ENCODE peak calls at places on chromosomes 1 and 21, in four cellular contexts. W, O, X and Z are unnamed samples. For H3K4me1, the result is how much of the 10 kb centered on the place peaks cover.

GRCh38 chr21:31371715-31372114 is 27.7 kb upstream of the TIAM1 start:
- DNase-seq in O (no peak), W (no peak), X (no peak), Z (no peak)

GRCh38 chr1:39250460-39251240 is 46.2 kb downstream of the MACF1 start:
- DNase-seq in X (no peak), O (no peak), W (no peak), Z (no peak)

GRCh38 chr1:39183503-39184353 is 20.8 kb upstream of the MACF1 start:
- DNase-seq in W (no peak), O (no peak), X (peak), Z (peak)

GRCh38 chr1:201026746-201027145 is 3.2 kb upstream of the KIF21B start:
- DNase-seq in X (no peak), W (no peak), O (no peak), Z (no peak)

GRCh38 chr1:205472737-205473565 is 17.1 kb upstream of the BLACAT1 start:
- DNase-seq in O (no peak), W (no peak), X (no peak), Z (no peak)

GRCh38 chr1:53281180-53281579 is 42.9 kb upstream of the MAGOH start:
- DNase-seq in O (no peak), W (no peak), X (no peak), Z (no peak)

GRCh38 chr1:113538225-113538624 is 147.9 kb downstream of the MAGI3 start:
- DNase-seq in O (no peak), X (no peak), W (no peak), Z (no peak)

GRCh38 chr1:75305051-75305450 is 170.9 kb downstream of the LHX8 start:
- DNase-seq in X (no peak), W (no peak), O (no peak), Z (no peak)

GRCh38 chr1:33814166-33814565 is 49.7 kb upstream of the HMGB4 start:
- DNase-seq in X (no peak), O (no peak), W (peak), Z (no peak)

GRCh38 chr1:211609120-211610024 is 30.4 kb upstream of the SLC30A1 start:
- DNase-seq in X (no peak), O (no peak), W (no peak), Z (no peak)

GRCh38 chr1:145823565-145824498 is at the start of the genes POLR3C and RNF115:
- DNase-seq in W (peak), O (peak), X (peak), Z (peak)

GRCh38 chr1:12488666-12489354 is 129.2 kb downstream of the DHRS3 start:
- DNase-seq in X (no peak), O (no peak), W (no peak), Z (no peak)

GRCh38 chr1:116168277-116169032 is 57.3 kb downstream of the MAB21L3 start:
- DNase-seq in O (peak), X (peak), W (peak), Z (peak)

GRCh38 chr1:243364866-243365265 is 109.0 kb downstream of the SDCCAG8 start:
- DNase-seq in W (no peak), X (no peak), O (no peak), Z (no peak)

GRCh38 chr1:175287377-175287776 is 94.8 kb upstream of the KIAA0040 start:
- DNase-seq in O (no peak), W (no peak), X (no peak), Z (no peak)

GRCh38 chr1:94831636-94832035 is 11.5 kb downstream of the SLC44A3 start:
- DNase-seq in W (no peak), O (no peak), X (no peak), Z (no peak)

GRCh38 chr1:3461934-3462275 is 7.4 kb downstream of the ARHGEF16 start:
- DNase-seq in O (no peak), X (no peak), W (no peak), Z (no peak)

GRCh38 chr1:108041360-108042143 is 76.6 kb upstream of the VAV3 start:
- DNase-seq in W (no peak), O (no peak), X (no peak), Z (peak)

GRCh38 chr1:208737922-208738321 is 493.7 kb upstream of the PLXNA2 start:
- DNase-seq in O (no peak), X (no peak), W (no peak), Z (no peak)

GRCh38 chr1:248816042-248816851 is 9.5 kb downstream of the SH3BP5L start:
- DNase-seq in W (peak), X (no peak), O (no peak), Z (no peak)
- H3K4me1 ChIP-seq in W (under half), X (under half), O (under half), Z (under half)

DNA sequence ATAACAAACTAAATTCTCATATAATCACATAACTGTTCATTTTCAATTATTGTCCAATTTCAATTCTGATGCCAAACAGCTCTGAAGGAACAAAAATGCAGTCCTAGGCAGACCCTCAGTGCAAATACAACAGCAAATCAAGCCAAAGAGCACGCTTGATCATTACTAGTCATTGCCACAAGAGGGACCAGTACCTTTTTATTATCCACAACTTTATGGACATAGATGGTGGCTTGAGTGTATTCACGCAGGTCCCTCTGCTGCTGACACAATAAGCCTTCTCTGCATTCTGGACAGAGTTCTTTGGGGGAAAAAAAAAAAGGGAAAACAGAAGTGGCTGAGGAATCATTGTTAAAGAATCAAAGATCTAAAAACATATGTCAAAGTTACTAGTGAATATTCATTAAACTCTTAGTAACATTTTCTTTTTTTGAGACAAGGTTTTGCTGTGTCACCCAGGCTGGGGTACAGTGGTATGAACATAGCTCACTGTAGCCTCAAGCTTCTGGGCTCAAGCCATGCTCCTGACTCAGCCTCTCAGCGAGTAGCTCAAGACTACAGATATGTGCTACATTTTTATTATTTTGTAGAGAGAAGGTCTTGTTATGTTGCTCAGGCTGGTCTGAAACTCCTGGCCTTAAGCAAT is 34.3 kb upstream of the RAP1GAP start:
- DNase-seq in X (no peak), O (no peak), W (no peak), Z (no peak)
- H3K4me1 ChIP-seq in X (under half), O (under half), W (under half), Z (under half)

GRCh38 chr1:9165396-9165795 is 36.5 kb upstream of the GPR157 start:
- DNase-seq in W (no peak), O (no peak), X (no peak), Z (no peak)
- H3K4me1 ChIP-seq in W (under half), O (under half), X (under half), Z (under half)

DNA sequence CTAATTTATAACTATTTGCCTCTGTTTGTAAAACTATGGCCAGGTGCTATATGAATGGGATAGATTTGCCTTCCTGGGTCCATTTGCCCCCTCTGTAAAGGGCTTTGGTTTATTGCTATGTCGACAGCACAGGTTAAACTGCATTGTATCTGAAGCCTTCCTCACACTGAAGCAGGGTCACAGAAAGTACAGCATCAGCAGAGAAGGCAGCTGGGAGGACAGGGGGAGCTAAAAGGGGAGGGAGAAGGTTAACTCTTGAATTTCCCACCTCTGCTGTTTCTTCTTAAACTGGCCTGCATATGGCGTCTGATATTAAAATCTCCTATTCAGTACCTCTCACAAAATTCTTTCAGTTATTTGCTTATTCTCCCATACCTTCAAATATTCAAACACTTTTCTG is 297.4 kb downstream of the TM2D1 start:
- DNase-seq in O (no peak), W (no peak), X (no peak), Z (no peak)
- H3K4me1 ChIP-seq in O (under half), W (half or more), X (under half), Z (under half)

DNA sequence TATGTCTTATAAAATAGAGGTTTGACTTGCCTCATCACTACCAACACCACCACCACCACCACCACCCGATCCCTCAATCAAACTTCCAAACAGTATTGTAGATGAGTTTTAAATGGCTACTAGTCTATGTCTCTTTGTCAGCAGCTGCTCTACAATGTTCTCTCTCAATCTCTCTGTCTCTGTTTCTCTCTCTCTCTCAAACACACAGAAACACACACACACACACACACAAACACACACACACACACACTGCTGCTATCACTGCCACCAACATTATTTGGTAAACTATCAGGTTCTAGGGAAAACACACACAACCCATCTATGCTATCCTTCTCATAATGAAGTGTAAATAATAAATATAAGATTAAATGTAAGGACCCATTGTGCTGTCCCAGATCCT is 2.4 kb downstream of the TNFSF4 start:
- DNase-seq in O (no peak), W (no peak), X (no peak), Z (no peak)
- H3K4me1 ChIP-seq in O (under half), W (under half), X (under half), Z (under half)